ENCODE peak calls at places on chromosomes 4 and X, in four cellular contexts. One of them, this sample, is unnamed.

GRCh38 chrX:71168134-71168533 is 23.5 kb downstream of the NLGN3 start:
- DNase-seq in WTC11: no peak
- DNase-seq in GM12878: no peak
- DNase-seq in HepG2: peak; percentile 24
- DNase-seq in this sample: no peak

GRCh38 chr4:15982833-15983528 is 20.0 kb upstream of the FGFBP2 start:
- DNase-seq in GM12878: no peak
- DNase-seq in HepG2: no peak
- DNase-seq in WTC11: no peak
- DNase-seq in this sample: no peak

GRCh38 chrX:19804168-19804567 is 83.2 kb downstream of the SH3KBP1 start:
- DNase-seq in GM12878: no peak
- DNase-seq in HepG2: no peak
- DNase-seq in WTC11: no peak
- DNase-seq in this sample: no peak

GRCh38 chrX:32749075-32749474 is 462.3 kb downstream of the DMD start:
- DNase-seq in WTC11: no peak
- DNase-seq in GM12878: no peak
- DNase-seq in HepG2: no peak
- DNase-seq in this sample: no peak

GRCh38 chr4:173317003-173317402 is 17.2 kb downstream of the HMGB2 start:
- DNase-seq in WTC11: peak; percentile 52
- DNase-seq in GM12878: no peak
- DNase-seq in HepG2: peak; percentile 21
- DNase-seq in this sample: peak; percentile 36

GRCh38 chr4:168900080-168900479 is 110.0 kb downstream of the CBR4 start:
- DNase-seq in GM12878: no peak
- DNase-seq in HepG2: no peak
- DNase-seq in WTC11: no peak
- DNase-seq in this sample: no peak

GRCh38 chr4:143513314-143514211 is at the start of gene SMARCA5:
- DNase-seq in WTC11: peak; percentile 96
- DNase-seq in HepG2: peak; percentile 96
- DNase-seq in GM12878: peak; percentile 98
- DNase-seq in this sample: peak; percentile 99

GRCh38 chr4:18536420-18536819 is 514.9 kb upstream of the LCORL start:
- DNase-seq in GM12878: no peak
- DNase-seq in WTC11: peak; percentile 15
- DNase-seq in HepG2: peak; percentile 31
- DNase-seq in this sample: no peak

GRCh38 chrX:130704053-130705038 is 198.7 kb downstream of the ENOX2 start:
- DNase-seq in HepG2: peak; percentile 66
- DNase-seq in WTC11: no peak
- DNase-seq in GM12878: no peak
- DNase-seq in this sample: peak; percentile 12

GRCh38 chr4:104906274-104906673 is 240.4 kb upstream of the TET2 start:
- DNase-seq in GM12878: no peak
- DNase-seq in HepG2: no peak
- DNase-seq in WTC11: no peak
- DNase-seq in this sample: no peak

GRCh38 chr4:54764501-54764900 is 106.7 kb downstream of the KIT start:
- DNase-seq in GM12878: no peak
- DNase-seq in WTC11: no peak
- DNase-seq in HepG2: no peak
- DNase-seq in this sample: no peak

GRCh38 chr4:21726255-21726815 is 222.2 kb downstream of the KCNIP4 start:
- DNase-seq in HepG2: no peak
- DNase-seq in GM12878: no peak
- DNase-seq in WTC11: no peak
- DNase-seq in this sample: no peak

GRCh38 chr4:151389316-151389715 is 19.7 kb upstream of the FHIP1A start:
- DNase-seq in HepG2: no peak
- DNase-seq in WTC11: no peak
- DNase-seq in GM12878: no peak
- DNase-seq in this sample: no peak

GRCh38 chr4:176883681-176884418 is 91.1 kb upstream of the VEGFC start:
- DNase-seq in GM12878: no peak
- DNase-seq in HepG2: no peak
- DNase-seq in WTC11: no peak
- DNase-seq in this sample: no peak

GRCh38 chr4:4585012-4585670 is 43.3 kb upstream of the STX18 start:
- DNase-seq in WTC11: no peak
- DNase-seq in GM12878: no peak
- DNase-seq in HepG2: no peak
- DNase-seq in this sample: no peak

GRCh38 chr4:107854326-107855030 is 29.7 kb downstream of the SGMS2 start:
- DNase-seq in WTC11: no peak
- DNase-seq in GM12878: no peak
- DNase-seq in HepG2: no peak
- DNase-seq in this sample: no peak

GRCh38 chrX:5526191-5526590 is 702.5 kb downstream of the NLGN4X start:
- DNase-seq in GM12878: no peak
- DNase-seq in HepG2: no peak
- DNase-seq in WTC11: no peak
- DNase-seq in this sample: no peak

GRCh38 chr4:147814334-147814733 is 82.4 kb downstream of the ARHGAP10 start:
- DNase-seq in GM12878: no peak
- DNase-seq in WTC11: no peak
- DNase-seq in HepG2: no peak
- DNase-seq in this sample: no peak

GRCh38 chr4:156999175-156999517 is 27.5 kb upstream of the PDGFC start:
- DNase-seq in HepG2: peak; percentile 79
- DNase-seq in WTC11: no peak
- DNase-seq in GM12878: no peak
- DNase-seq in this sample: no peak

GRCh38 chr4:5747746-5748365 is 36.9 kb downstream of the EVC start:
- DNase-seq in GM12878: no peak
- DNase-seq in WTC11: no peak
- DNase-seq in HepG2: no peak
- DNase-seq in this sample: no peak

GRCh38 chr4:1478766-1479355 is 72.6 kb upstream of the NKX1-1 start:
- DNase-seq in GM12878: no peak
- DNase-seq in HepG2: no peak
- DNase-seq in WTC11: peak; percentile 5
- DNase-seq in this sample: no peak

GRCh38 chr4:40848981-40849380 is 99.2 kb downstream of the NSUN7 start:
- DNase-seq in WTC11: no peak
- DNase-seq in GM12878: no peak
- DNase-seq in HepG2: no peak
- DNase-seq in this sample: no peak

GRCh38 chrX:39477438-39478120 is 620.2 kb downstream of the BCOR start:
- DNase-seq in WTC11: peak; percentile 76
- DNase-seq in HepG2: no peak
- DNase-seq in GM12878: no peak
- DNase-seq in this sample: peak; percentile 34

GRCh38 chr4:91611786-91612185 is 692.0 kb upstream of the GRID2 start:
- DNase-seq in GM12878: no peak
- DNase-seq in WTC11: no peak
- DNase-seq in HepG2: no peak
- DNase-seq in this sample: no peak

GRCh38 chr4:39732728-39733127 is 34.8 kb downstream of the UBE2K start:
- DNase-seq in WTC11: no peak
- DNase-seq in GM12878: no peak
- DNase-seq in HepG2: no peak
- DNase-seq in this sample: no peak

GRCh38 chrX:87664381-87664780 is 146.8 kb downstream of the KLHL4 start:
- DNase-seq in GM12878: no peak
- DNase-seq in WTC11: no peak
- DNase-seq in HepG2: no peak
- DNase-seq in this sample: peak; percentile 2
- TF ChIP-seq ATF2 in GM12878: no peak
- TF ChIP-seq ATF2 in WTC11: no peak
- TF ChIP-seq ATF2 in HepG2: no peak
- TF ChIP-seq ATF2 in this sample: no peak

GRCh38 chr4:53185853-53186590 is 179.8 kb downstream of the SCFD2 start:
- DNase-seq in WTC11: no peak
- DNase-seq in HepG2: no peak
- DNase-seq in GM12878: no peak
- DNase-seq in this sample: no peak
- TF ChIP-seq TCF7 in WTC11: no peak
- TF ChIP-seq TCF7 in HepG2: no peak
- TF ChIP-seq TCF7 in GM12878: no peak
- TF ChIP-seq TCF7 in this sample: no peak

DNA sequence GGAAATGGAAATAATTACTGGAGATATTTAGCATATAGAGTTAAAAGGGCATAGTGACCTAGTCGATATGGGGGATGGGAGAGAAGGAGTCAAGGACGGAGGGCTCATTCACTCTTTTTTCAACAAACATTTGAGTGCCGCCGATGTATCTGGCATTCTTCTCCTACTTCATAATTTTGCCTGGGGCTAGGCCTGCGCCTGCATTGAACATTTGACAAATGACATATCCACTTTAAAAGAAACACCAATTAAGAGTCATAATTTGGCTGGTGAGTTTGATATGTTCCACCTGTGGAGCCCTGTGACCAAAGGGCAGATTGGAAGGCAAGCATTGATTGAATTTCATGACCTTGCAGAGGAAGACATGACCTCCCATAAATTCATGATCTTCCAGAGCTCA is 2.6 kb upstream of the GPC3 start:
- DNase-seq in HepG2: no peak
- DNase-seq in GM12878: no peak
- DNase-seq in WTC11: no peak
- DNase-seq in this sample: no peak
- TF ChIP-seq ATF2 in HepG2: no peak
- TF ChIP-seq ATF2 in GM12878: no peak
- TF ChIP-seq ATF2 in WTC11: no peak
- TF ChIP-seq ATF2 in this sample: no peak

GRCh38 chr4:139975830-139976272 is 178.1 kb downstream of the MAML3 start:
- DNase-seq in HepG2: no peak
- DNase-seq in GM12878: no peak
- DNase-seq in WTC11: no peak
- DNase-seq in this sample: no peak

GRCh38 chr4:139973015-139973414 is 181.0 kb downstream of the MAML3 start:
- DNase-seq in WTC11: no peak
- DNase-seq in HepG2: no peak
- DNase-seq in GM12878: no peak
- DNase-seq in this sample: no peak

GRCh38 chr4:139973611-139974010 is 180.4 kb downstream of the MAML3 start:
- DNase-seq in HepG2: no peak
- DNase-seq in WTC11: no peak
- DNase-seq in GM12878: no peak
- DNase-seq in this sample: no peak

GRCh38 chr4:139977838-139978604 is 176.0 kb downstream of the MAML3 start:
- DNase-seq in GM12878: no peak
- DNase-seq in HepG2: no peak
- DNase-seq in WTC11: no peak
- DNase-seq in this sample: no peak

DNA sequence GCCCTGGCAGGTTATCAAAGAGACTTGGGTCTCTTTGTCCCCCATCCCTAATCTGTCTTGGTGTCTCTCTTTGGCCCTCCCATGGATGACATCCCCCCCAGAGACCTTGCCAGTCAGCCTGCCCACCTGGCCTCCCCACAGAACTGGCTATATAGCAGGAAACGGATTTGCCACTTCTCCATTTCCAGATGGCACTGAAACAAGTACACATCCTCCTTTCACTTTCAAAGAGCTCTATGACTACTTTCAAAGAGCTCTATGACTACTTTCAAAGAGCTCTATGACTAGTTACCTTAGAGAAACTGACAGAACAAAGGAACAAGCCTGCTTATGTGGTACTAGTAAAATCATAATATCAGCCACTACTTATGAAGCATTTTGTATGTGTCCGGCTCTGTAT is 175.3 kb downstream of the MAML3 start:
- DNase-seq in WTC11: no peak
- DNase-seq in GM12878: peak; percentile 75
- DNase-seq in HepG2: no peak
- DNase-seq in this sample: no peak
- TF ChIP-seq TCF7 in WTC11: no peak
- TF ChIP-seq TCF7 in GM12878: peak; percentile 67
- TF ChIP-seq TCF7 in HepG2: no peak
- TF ChIP-seq TCF7 in this sample: no peak

DNA sequence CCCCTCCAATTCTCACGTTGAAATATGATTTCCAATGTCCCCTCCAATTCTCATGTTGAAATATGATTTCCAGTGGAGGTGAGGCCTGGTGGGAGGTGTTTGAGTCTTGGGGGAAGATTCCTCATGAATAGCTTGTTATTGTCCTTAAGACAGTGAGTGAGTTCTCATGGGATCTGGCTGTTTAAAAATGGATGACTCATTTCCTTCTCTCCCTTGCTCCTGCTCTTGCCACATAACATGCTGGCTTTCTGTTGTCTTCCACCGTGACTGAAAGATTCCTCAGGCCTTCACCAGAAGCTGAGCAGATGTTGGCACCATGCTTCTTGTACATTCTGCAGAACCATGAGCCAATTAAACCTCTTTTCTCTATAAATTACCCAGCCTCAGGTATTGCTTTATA is 346.8 kb upstream of the TECRL start:
- DNase-seq in GM12878: no peak
- DNase-seq in WTC11: no peak
- DNase-seq in HepG2: no peak
- DNase-seq in this sample: no peak
- TF ChIP-seq ATF2 in GM12878: no peak
- TF ChIP-seq ATF2 in WTC11: no peak
- TF ChIP-seq ATF2 in HepG2: no peak
- TF ChIP-seq ATF2 in this sample: no peak

DNA sequence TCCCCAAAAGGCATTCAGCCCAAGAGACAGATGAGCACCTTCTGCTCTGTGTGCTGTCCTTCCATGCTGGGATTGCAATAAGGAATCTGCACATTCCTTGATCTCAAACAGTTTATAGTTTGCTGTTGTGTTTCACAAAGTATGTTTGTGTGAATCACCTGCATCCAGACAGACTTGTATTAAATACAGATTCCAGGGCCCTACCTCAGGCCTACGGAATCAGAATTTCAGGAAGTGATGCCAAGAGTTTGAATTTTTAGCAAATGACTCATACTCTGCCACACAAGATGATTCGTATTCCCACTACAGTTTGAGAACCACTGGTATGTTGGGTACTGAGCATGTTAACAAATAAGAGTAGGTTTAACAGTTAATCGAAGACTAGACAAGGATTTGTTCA is 7.0 kb downstream of the VAMP7 start:
- DNase-seq in HepG2: no peak
- DNase-seq in GM12878: no peak
- DNase-seq in WTC11: no peak
- DNase-seq in this sample: peak; percentile 14
- TF ChIP-seq TCF7 in HepG2: no peak
- TF ChIP-seq TCF7 in GM12878: no peak
- TF ChIP-seq TCF7 in WTC11: no peak
- TF ChIP-seq TCF7 in this sample: no peak

GRCh38 chr4:153027879-153028278 is 91.8 kb downstream of the FHDC1 start:
- DNase-seq in GM12878: no peak
- DNase-seq in HepG2: no peak
- DNase-seq in WTC11: no peak
- DNase-seq in this sample: no peak
- TF ChIP-seq ATF2 in GM12878: no peak
- TF ChIP-seq ATF2 in HepG2: no peak
- TF ChIP-seq ATF2 in WTC11: no peak
- TF ChIP-seq ATF2 in this sample: no peak

This sample was measured in K562.